ENCODE peak calls at places on chromosomes 3 and 15, in five cellular contexts. K is sigmoid colon, E is amniotic stem cell, Q is mesothelial cell of epicardium, V is astrocyte of the spinal cord. B is an unnamed sample.

GRCh38 chr15:96327155-96327741 is 3.3 kb upstream of the NR2F2 start:
- DNase-seq in K (no peak), E (peak; percentile 85), Q (no peak), V (peak; percentile 95), B (peak; percentile 92)

GRCh38 chr15:63366451-63366850 is 15.2 kb downstream of the CA12 start:
- DNase-seq in K (no peak), E (no peak), Q (no peak), V (peak; percentile 31), B (no peak)

GRCh38 chr3:9512456-9513045 is 41.1 kb downstream of the LHFPL4 start:
- DNase-seq in K (no peak), E (no peak), Q (no peak), V (no peak), B (no peak)

GRCh38 chr15:73078722-73079121 is 26.5 kb downstream of the NEO1 start:
- DNase-seq in K (no peak), E (no peak), Q (no peak), V (peak; percentile 85), B (peak; percentile 91)

GRCh38 chr15:98683821-98684220 is 35.5 kb downstream of the IGF1R start:
- DNase-seq in K (no peak), E (no peak), Q (no peak), V (no peak), B (peak; percentile 19)

GRCh38 chr3:56926513-56927282 is 124.9 kb upstream of the ARHGEF3 start:
- DNase-seq in K (no peak), E (no peak), Q (no peak), V (peak; percentile 78), B (peak; percentile 88)

GRCh38 chr3:16608816-16609215 is 3.6 kb upstream of the DAZL start:
- DNase-seq in K (no peak), E (no peak), Q (no peak), V (no peak), B (no peak)

GRCh38 chr3:64131755-64132154 is 93.5 kb downstream of the PRICKLE2 start:
- DNase-seq in K (no peak), E (no peak), Q (no peak), V (no peak), B (peak; percentile 27)

GRCh38 chr3:11045536-11045935 is 53.0 kb downstream of the SLC6A1 start:
- DNase-seq in K (peak; percentile 13), E (no peak), Q (no peak), V (no peak), B (no peak)

GRCh38 chr3:51024765-51025681 is 350.3 kb downstream of the DOCK3 start:
- DNase-seq in K (no peak), E (no peak), Q (no peak), V (no peak), B (no peak)

GRCh38 chr3:162938073-162938472 is 1441.5 kb downstream of the OTOL1 start:
- DNase-seq in K (no peak), E (no peak), Q (no peak), V (no peak), B (peak; percentile 60)

GRCh38 chr15:51869074-51869425 is 39.6 kb downstream of the TMOD3 start:
- DNase-seq in K (no peak), E (peak; percentile 42), Q (no peak), V (peak; percentile 89), B (peak; percentile 70)

GRCh38 chr3:126109860-126110235 is 25.9 kb upstream of the SLC41A3 start:
- DNase-seq in K (peak; percentile 48), E (no peak), Q (no peak), V (no peak), B (no peak)

GRCh38 chr15:76711351-76711827 is 193.8 kb downstream of the SCAPER start:
- DNase-seq in K (no peak), E (no peak), Q (no peak), V (no peak), B (no peak)

GRCh38 chr15:74950078-74951000 is 6.2 kb downstream of the RPP25 start:
- DNase-seq in K (peak; percentile 85), E (peak; percentile 14), Q (peak; percentile 43), V (peak; percentile 68), B (peak; percentile 83)

GRCh38 chr15:36691596-36691995 is 112.2 kb downstream of the CDIN1 start:
- DNase-seq in K (no peak), E (no peak), Q (no peak), V (no peak), B (no peak)

GRCh38 chr3:100941451-100941850 is 51.8 kb downstream of the ABI3BP start:
- DNase-seq in K (no peak), E (no peak), Q (no peak), V (no peak), B (no peak)

GRCh38 chr3:24343084-24343783 is 151.4 kb downstream of the THRB start:
- DNase-seq in K (no peak), E (peak; percentile 8), Q (no peak), V (peak; percentile 66), B (peak; percentile 90)

GRCh38 chr3:149339931-149340309 is 6.5 kb upstream of the TM4SF18 start:
- DNase-seq in K (peak; percentile 85), E (peak; percentile 84), Q (peak; percentile 22), V (peak; percentile 97), B (peak; percentile 88)

GRCh38 chr15:69578792-69579587 is 126.4 kb downstream of the RPLP1 start:
- DNase-seq in K (no peak), E (no peak), Q (no peak), V (no peak), B (no peak)

GRCh38 chr3:183312433-183312832 is 59.4 kb downstream of the B3GNT5 start:
- DNase-seq in K (no peak), E (no peak), Q (no peak), V (no peak), B (no peak)

GRCh38 chr15:99084965-99085364 is 19.9 kb upstream of the SYNM start:
- DNase-seq in K (no peak), E (no peak), Q (no peak), V (no peak), B (no peak)

GRCh38 chr3:117752984-117753717 is 1043.6 kb downstream of the TUSC7 start:
- DNase-seq in K (no peak), E (peak; percentile 48), Q (no peak), V (peak; percentile 44), B (peak; percentile 26)

GRCh38 chr3:119559441-119559963 is at the start of gene CD80:
- DNase-seq in K (peak; percentile 73), E (no peak), Q (no peak), V (peak; percentile 25), B (peak; percentile 46)

GRCh38 chr15:97196066-97197027 is 764.2 kb upstream of the ARRDC4 start:
- DNase-seq in K (no peak), E (no peak), Q (no peak), V (no peak), B (peak; percentile 12)

GRCh38 chr3:115766587-115767492 is 143.5 kb downstream of the GAP43 start:
- DNase-seq in K (no peak), E (no peak), Q (no peak), V (peak; percentile 75), B (peak; percentile 68)

GRCh38 chr3:146781059-146781458 is 175.9 kb upstream of the PLSCR5 start:
- DNase-seq in K (no peak), E (no peak), Q (no peak), V (peak; percentile 35), B (no peak)

GRCh38 chr15:74543583-74543982 is 2.6 kb downstream of the ARID3B start:
- DNase-seq in K (no peak), E (no peak), Q (no peak), V (no peak), B (no peak)

GRCh38 chr3:125003369-125003853 is 52.4 kb downstream of the HEG1 start:
- DNase-seq in K (peak; percentile 91), E (no peak), Q (no peak), V (peak; percentile 72), B (peak; percentile 67)

GRCh38 chr3:66803206-66803605 is 194.9 kb upstream of the KBTBD8 start:
- DNase-seq in K (no peak), E (no peak), Q (no peak), V (no peak), B (no peak)

GRCh38 chr3:129463736-129464135 is 23.7 kb downstream of the IFT122 start:
- DNase-seq in K (no peak), E (no peak), Q (no peak), V (no peak), B (no peak)

GRCh38 chr3:71998995-71999673 is 214.2 kb upstream of the PROK2 start:
- DNase-seq in K (no peak), E (peak; percentile 46), Q (no peak), V (peak; percentile 83), B (peak; percentile 67)

GRCh38 chr3:159252772-159253384 is 451.0 kb downstream of the MFSD1 start:
- DNase-seq in K (no peak), E (peak; percentile 12), Q (no peak), V (peak; percentile 79), B (peak; percentile 73)

GRCh38 chr3:118772036-118773030 is 262.3 kb downstream of the IGSF11 start:
- DNase-seq in K (no peak), E (no peak), Q (no peak), V (peak; percentile 2), B (peak; percentile 5)

GRCh38 chr15:29685156-29686078 is 136.9 kb downstream of the TJP1 start:
- DNase-seq in K (no peak), E (no peak), Q (no peak), V (peak; percentile 68), B (no peak)

B was measured in mesenchymal stem cell.